ENCODE peak calls at places on chromosome 12, in nine cellular contexts. One of them, this sample, is unnamed.

GRCh38 chr12:52165096-52165855 is 26.5 kb downstream of the KRT80 start:
- DNase-seq in effector CD4-positive, alpha-beta T cell: no peak
- DNase-seq in AG09309: no peak
- DNase-seq in activated CD8-positive, alpha-beta memory T cell treated with anti-CD3 and anti-CD28 coated beads, Interleukin-2, amount 50 U/mL, for 48 hours: no peak
- DNase-seq in RWPE1: no peak
- DNase-seq in heart right ventricle: no peak
- DNase-seq in HFF-Myc: no peak
- DNase-seq in naive B cell: no peak
- DNase-seq in lower leg skin: no peak
- DNase-seq in this sample: no peak

GRCh38 chr12:1500095-1500801 is 94.1 kb downstream of the FBXL14 start:
- DNase-seq in HFF-Myc: no peak
- DNase-seq in AG09309: no peak
- DNase-seq in naive B cell: no peak
- DNase-seq in heart right ventricle: peak; percentile 75
- DNase-seq in effector CD4-positive, alpha-beta T cell: no peak
- DNase-seq in lower leg skin: peak; percentile 82
- DNase-seq in activated CD8-positive, alpha-beta memory T cell treated with anti-CD3 and anti-CD28 coated beads, Interleukin-2, amount 50 U/mL, for 48 hours: no peak
- DNase-seq in RWPE1: no peak
- DNase-seq in this sample: no peak

GRCh38 chr12:89893972-89894706 is 185.5 kb upstream of the ATP2B1 start:
- DNase-seq in lower leg skin: no peak
- DNase-seq in activated CD8-positive, alpha-beta memory T cell treated with anti-CD3 and anti-CD28 coated beads, Interleukin-2, amount 50 U/mL, for 48 hours: no peak
- DNase-seq in heart right ventricle: no peak
- DNase-seq in RWPE1: peak; percentile 38
- DNase-seq in naive B cell: no peak
- DNase-seq in effector CD4-positive, alpha-beta T cell: no peak
- DNase-seq in HFF-Myc: no peak
- DNase-seq in AG09309: peak; percentile 27
- DNase-seq in this sample: no peak

GRCh38 chr12:92739099-92739498 is 36.3 kb downstream of the PLEKHG7 start:
- DNase-seq in naive B cell: no peak
- DNase-seq in AG09309: no peak
- DNase-seq in effector CD4-positive, alpha-beta T cell: no peak
- DNase-seq in heart right ventricle: no peak
- DNase-seq in RWPE1: no peak
- DNase-seq in activated CD8-positive, alpha-beta memory T cell treated with anti-CD3 and anti-CD28 coated beads, Interleukin-2, amount 50 U/mL, for 48 hours: no peak
- DNase-seq in lower leg skin: no peak
- DNase-seq in HFF-Myc: no peak
- DNase-seq in this sample: no peak

GRCh38 chr12:87428701-87429277 is 600.4 kb downstream of the C12orf50 start:
- DNase-seq in RWPE1: peak; percentile 37
- DNase-seq in effector CD4-positive, alpha-beta T cell: no peak
- DNase-seq in lower leg skin: no peak
- DNase-seq in AG09309: no peak
- DNase-seq in HFF-Myc: no peak
- DNase-seq in naive B cell: no peak
- DNase-seq in activated CD8-positive, alpha-beta memory T cell treated with anti-CD3 and anti-CD28 coated beads, Interleukin-2, amount 50 U/mL, for 48 hours: no peak
- DNase-seq in heart right ventricle: no peak
- DNase-seq in this sample: no peak

GRCh38 chr12:125053821-125054220 is 11.4 kb upstream of the AACS start:
- DNase-seq in AG09309: no peak
- DNase-seq in RWPE1: no peak
- DNase-seq in lower leg skin: no peak
- DNase-seq in heart right ventricle: no peak
- DNase-seq in activated CD8-positive, alpha-beta memory T cell treated with anti-CD3 and anti-CD28 coated beads, Interleukin-2, amount 50 U/mL, for 48 hours: no peak
- DNase-seq in HFF-Myc: no peak
- DNase-seq in naive B cell: no peak
- DNase-seq in effector CD4-positive, alpha-beta T cell: no peak
- DNase-seq in this sample: no peak

GRCh38 chr12:50282581-50283229 is 615 bp downstream of the LIMA1 start:
- DNase-seq in naive B cell: no peak
- DNase-seq in HFF-Myc: no peak
- DNase-seq in AG09309: no peak
- DNase-seq in heart right ventricle: no peak
- DNase-seq in effector CD4-positive, alpha-beta T cell: no peak
- DNase-seq in activated CD8-positive, alpha-beta memory T cell treated with anti-CD3 and anti-CD28 coated beads, Interleukin-2, amount 50 U/mL, for 48 hours: no peak
- DNase-seq in RWPE1: peak; percentile 62
- DNase-seq in lower leg skin: no peak
- DNase-seq in this sample: no peak

GRCh38 chr12:92136021-92136735 is 9.5 kb downstream of the BTG1 start:
- DNase-seq in AG09309: no peak
- DNase-seq in lower leg skin: no peak
- DNase-seq in RWPE1: no peak
- DNase-seq in heart right ventricle: no peak
- DNase-seq in naive B cell: no peak
- DNase-seq in effector CD4-positive, alpha-beta T cell: no peak
- DNase-seq in HFF-Myc: no peak
- DNase-seq in activated CD8-positive, alpha-beta memory T cell treated with anti-CD3 and anti-CD28 coated beads, Interleukin-2, amount 50 U/mL, for 48 hours: no peak
- DNase-seq in this sample: no peak

GRCh38 chr12:91877461-91878230 is 268.0 kb downstream of the BTG1 start:
- DNase-seq in AG09309: no peak
- DNase-seq in effector CD4-positive, alpha-beta T cell: peak; percentile 50
- DNase-seq in heart right ventricle: no peak
- DNase-seq in activated CD8-positive, alpha-beta memory T cell treated with anti-CD3 and anti-CD28 coated beads, Interleukin-2, amount 50 U/mL, for 48 hours: no peak
- DNase-seq in HFF-Myc: no peak
- DNase-seq in lower leg skin: no peak
- DNase-seq in RWPE1: no peak
- DNase-seq in naive B cell: peak; percentile 29
- DNase-seq in this sample: peak; percentile 32

GRCh38 chr12:114400395-114400794 is 5.5 kb downstream of the TBX5 start:
- DNase-seq in activated CD8-positive, alpha-beta memory T cell treated with anti-CD3 and anti-CD28 coated beads, Interleukin-2, amount 50 U/mL, for 48 hours: no peak
- DNase-seq in effector CD4-positive, alpha-beta T cell: no peak
- DNase-seq in HFF-Myc: no peak
- DNase-seq in heart right ventricle: no peak
- DNase-seq in AG09309: no peak
- DNase-seq in naive B cell: no peak
- DNase-seq in RWPE1: no peak
- DNase-seq in lower leg skin: no peak
- DNase-seq in this sample: no peak

GRCh38 chr12:6180300-6181051 is 19.7 kb upstream of the CD9 start:
- DNase-seq in RWPE1: peak; percentile 71
- DNase-seq in effector CD4-positive, alpha-beta T cell: no peak
- DNase-seq in activated CD8-positive, alpha-beta memory T cell treated with anti-CD3 and anti-CD28 coated beads, Interleukin-2, amount 50 U/mL, for 48 hours: no peak
- DNase-seq in lower leg skin: peak; percentile 92
- DNase-seq in HFF-Myc: no peak
- DNase-seq in naive B cell: no peak
- DNase-seq in AG09309: no peak
- DNase-seq in heart right ventricle: peak; percentile 66
- DNase-seq in this sample: no peak

GRCh38 chr12:95959107-95959506 is 16.0 kb downstream of the AMDHD1 start:
- DNase-seq in naive B cell: no peak
- DNase-seq in HFF-Myc: no peak
- DNase-seq in activated CD8-positive, alpha-beta memory T cell treated with anti-CD3 and anti-CD28 coated beads, Interleukin-2, amount 50 U/mL, for 48 hours: no peak
- DNase-seq in heart right ventricle: no peak
- DNase-seq in AG09309: no peak
- DNase-seq in effector CD4-positive, alpha-beta T cell: no peak
- DNase-seq in lower leg skin: no peak
- DNase-seq in RWPE1: peak; percentile 9
- DNase-seq in this sample: no peak

GRCh38 chr12:95998611-95999300 is 2.6 kb upstream of the HAL start:
- DNase-seq in lower leg skin: no peak
- DNase-seq in naive B cell: peak; percentile 51
- DNase-seq in RWPE1: peak; percentile 49
- DNase-seq in HFF-Myc: peak; percentile 20
- DNase-seq in AG09309: peak; percentile 32
- DNase-seq in heart right ventricle: no peak
- DNase-seq in effector CD4-positive, alpha-beta T cell: peak; percentile 19
- DNase-seq in activated CD8-positive, alpha-beta memory T cell treated with anti-CD3 and anti-CD28 coated beads, Interleukin-2, amount 50 U/mL, for 48 hours: no peak
- DNase-seq in this sample: peak; percentile 56

GRCh38 chr12:40222247-40222646 is 2.5 kb upstream of the LRRK2 start:
- DNase-seq in heart right ventricle: no peak
- DNase-seq in effector CD4-positive, alpha-beta T cell: no peak
- DNase-seq in lower leg skin: no peak
- DNase-seq in AG09309: no peak
- DNase-seq in activated CD8-positive, alpha-beta memory T cell treated with anti-CD3 and anti-CD28 coated beads, Interleukin-2, amount 50 U/mL, for 48 hours: no peak
- DNase-seq in RWPE1: no peak
- DNase-seq in HFF-Myc: no peak
- DNase-seq in naive B cell: no peak
- DNase-seq in this sample: no peak

GRCh38 chr12:3961573-3961972 is 88.4 kb upstream of the PARP11 start:
- DNase-seq in naive B cell: no peak
- DNase-seq in AG09309: no peak
- DNase-seq in heart right ventricle: no peak
- DNase-seq in effector CD4-positive, alpha-beta T cell: no peak
- DNase-seq in lower leg skin: peak; percentile 56
- DNase-seq in RWPE1: no peak
- DNase-seq in activated CD8-positive, alpha-beta memory T cell treated with anti-CD3 and anti-CD28 coated beads, Interleukin-2, amount 50 U/mL, for 48 hours: no peak
- DNase-seq in HFF-Myc: no peak
- DNase-seq in this sample: no peak

GRCh38 chr12:130185455-130186100 is 23.3 kb downstream of the FZD10 start:
- DNase-seq in HFF-Myc: no peak
- DNase-seq in heart right ventricle: no peak
- DNase-seq in RWPE1: no peak
- DNase-seq in activated CD8-positive, alpha-beta memory T cell treated with anti-CD3 and anti-CD28 coated beads, Interleukin-2, amount 50 U/mL, for 48 hours: no peak
- DNase-seq in naive B cell: no peak
- DNase-seq in lower leg skin: no peak
- DNase-seq in AG09309: no peak
- DNase-seq in effector CD4-positive, alpha-beta T cell: no peak
- DNase-seq in this sample: no peak

GRCh38 chr12:65082411-65082810 is 38.7 kb downstream of the WIF1 start:
- DNase-seq in naive B cell: no peak
- DNase-seq in heart right ventricle: no peak
- DNase-seq in HFF-Myc: no peak
- DNase-seq in RWPE1: no peak
- DNase-seq in AG09309: no peak
- DNase-seq in activated CD8-positive, alpha-beta memory T cell treated with anti-CD3 and anti-CD28 coated beads, Interleukin-2, amount 50 U/mL, for 48 hours: no peak
- DNase-seq in effector CD4-positive, alpha-beta T cell: no peak
- DNase-seq in lower leg skin: no peak
- DNase-seq in this sample: no peak

GRCh38 chr12:132163911-132164288 is 19.6 kb downstream of the NOC4L start:
- DNase-seq in lower leg skin: no peak
- DNase-seq in AG09309: no peak
- DNase-seq in heart right ventricle: no peak
- DNase-seq in HFF-Myc: no peak
- DNase-seq in activated CD8-positive, alpha-beta memory T cell treated with anti-CD3 and anti-CD28 coated beads, Interleukin-2, amount 50 U/mL, for 48 hours: no peak
- DNase-seq in RWPE1: no peak
- DNase-seq in effector CD4-positive, alpha-beta T cell: no peak
- DNase-seq in naive B cell: no peak
- DNase-seq in this sample: no peak

GRCh38 chr12:104964167-104964566 is 6.1 kb upstream of the SLC41A2 start:
- DNase-seq in activated CD8-positive, alpha-beta memory T cell treated with anti-CD3 and anti-CD28 coated beads, Interleukin-2, amount 50 U/mL, for 48 hours: no peak
- DNase-seq in effector CD4-positive, alpha-beta T cell: no peak
- DNase-seq in heart right ventricle: no peak
- DNase-seq in AG09309: no peak
- DNase-seq in RWPE1: no peak
- DNase-seq in HFF-Myc: no peak
- DNase-seq in lower leg skin: no peak
- DNase-seq in naive B cell: no peak
- DNase-seq in this sample: peak; percentile 50

GRCh38 chr12:132428872-132429121 is 61.2 kb upstream of the FBRSL1 start:
- DNase-seq in RWPE1: no peak
- DNase-seq in HFF-Myc: no peak
- DNase-seq in activated CD8-positive, alpha-beta memory T cell treated with anti-CD3 and anti-CD28 coated beads, Interleukin-2, amount 50 U/mL, for 48 hours: no peak
- DNase-seq in lower leg skin: no peak
- DNase-seq in naive B cell: no peak
- DNase-seq in effector CD4-positive, alpha-beta T cell: no peak
- DNase-seq in heart right ventricle: no peak
- DNase-seq in AG09309: no peak
- DNase-seq in this sample: no peak

GRCh38 chr12:76623929-76624328 is 64.4 kb upstream of the OSBPL8 start:
- DNase-seq in naive B cell: no peak
- DNase-seq in heart right ventricle: no peak
- DNase-seq in effector CD4-positive, alpha-beta T cell: no peak
- DNase-seq in RWPE1: no peak
- DNase-seq in lower leg skin: no peak
- DNase-seq in AG09309: peak; percentile 50
- DNase-seq in HFF-Myc: peak; percentile 59
- DNase-seq in activated CD8-positive, alpha-beta memory T cell treated with anti-CD3 and anti-CD28 coated beads, Interleukin-2, amount 50 U/mL, for 48 hours: no peak
- DNase-seq in this sample: peak; percentile 17

GRCh38 chr12:1681493-1681807 is 9.4 kb upstream of the ADIPOR2 start:
- DNase-seq in heart right ventricle: no peak
- DNase-seq in RWPE1: no peak
- DNase-seq in AG09309: no peak
- DNase-seq in lower leg skin: no peak
- DNase-seq in effector CD4-positive, alpha-beta T cell: no peak
- DNase-seq in HFF-Myc: no peak
- DNase-seq in naive B cell: no peak
- DNase-seq in activated CD8-positive, alpha-beta memory T cell treated with anti-CD3 and anti-CD28 coated beads, Interleukin-2, amount 50 U/mL, for 48 hours: no peak
- DNase-seq in this sample: no peak

GRCh38 chr12:105457026-105457425 is 126.5 kb downstream of the C12orf75 start:
- DNase-seq in RWPE1: no peak
- DNase-seq in activated CD8-positive, alpha-beta memory T cell treated with anti-CD3 and anti-CD28 coated beads, Interleukin-2, amount 50 U/mL, for 48 hours: no peak
- DNase-seq in heart right ventricle: no peak
- DNase-seq in lower leg skin: no peak
- DNase-seq in AG09309: no peak
- DNase-seq in HFF-Myc: no peak
- DNase-seq in naive B cell: no peak
- DNase-seq in effector CD4-positive, alpha-beta T cell: no peak
- DNase-seq in this sample: no peak

GRCh38 chr12:50720085-50720484 is 43.8 kb upstream of the ATF1 start:
- DNase-seq in effector CD4-positive, alpha-beta T cell: no peak
- DNase-seq in heart right ventricle: no peak
- DNase-seq in RWPE1: no peak
- DNase-seq in HFF-Myc: no peak
- DNase-seq in naive B cell: no peak
- DNase-seq in lower leg skin: no peak
- DNase-seq in AG09309: no peak
- DNase-seq in activated CD8-positive, alpha-beta memory T cell treated with anti-CD3 and anti-CD28 coated beads, Interleukin-2, amount 50 U/mL, for 48 hours: no peak
- DNase-seq in this sample: no peak

GRCh38 chr12:28242129-28242887 is 52.1 kb downstream of the CCDC91 start:
- DNase-seq in naive B cell: no peak
- DNase-seq in effector CD4-positive, alpha-beta T cell: no peak
- DNase-seq in activated CD8-positive, alpha-beta memory T cell treated with anti-CD3 and anti-CD28 coated beads, Interleukin-2, amount 50 U/mL, for 48 hours: no peak
- DNase-seq in lower leg skin: no peak
- DNase-seq in AG09309: no peak
- DNase-seq in RWPE1: no peak
- DNase-seq in heart right ventricle: no peak
- DNase-seq in HFF-Myc: no peak
- DNase-seq in this sample: no peak

GRCh38 chr12:49539406-49540228 is 787 bp downstream of the KCNH3 start:
- DNase-seq in RWPE1: no peak
- DNase-seq in AG09309: no peak
- DNase-seq in naive B cell: no peak
- DNase-seq in effector CD4-positive, alpha-beta T cell: no peak
- DNase-seq in HFF-Myc: no peak
- DNase-seq in lower leg skin: peak; percentile 83
- DNase-seq in activated CD8-positive, alpha-beta memory T cell treated with anti-CD3 and anti-CD28 coated beads, Interleukin-2, amount 50 U/mL, for 48 hours: no peak
- DNase-seq in heart right ventricle: no peak
- DNase-seq in this sample: no peak

GRCh38 chr12:65300679-65301349 is 22.3 kb downstream of the MSRB3 start:
- DNase-seq in naive B cell: no peak
- DNase-seq in AG09309: no peak
- DNase-seq in effector CD4-positive, alpha-beta T cell: no peak
- DNase-seq in HFF-Myc: no peak
- DNase-seq in lower leg skin: no peak
- DNase-seq in RWPE1: no peak
- DNase-seq in activated CD8-positive, alpha-beta memory T cell treated with anti-CD3 and anti-CD28 coated beads, Interleukin-2, amount 50 U/mL, for 48 hours: no peak
- DNase-seq in heart right ventricle: no peak
- DNase-seq in this sample: no peak

GRCh38 chr12:24901975-24902461 is 46.9 kb downstream of the BCAT1 start:
- DNase-seq in heart right ventricle: no peak
- DNase-seq in effector CD4-positive, alpha-beta T cell: no peak
- DNase-seq in AG09309: no peak
- DNase-seq in RWPE1: no peak
- DNase-seq in lower leg skin: peak; percentile 78
- DNase-seq in naive B cell: no peak
- DNase-seq in HFF-Myc: no peak
- DNase-seq in activated CD8-positive, alpha-beta memory T cell treated with anti-CD3 and anti-CD28 coated beads, Interleukin-2, amount 50 U/mL, for 48 hours: peak; percentile 64
- DNase-seq in this sample: no peak

GRCh38 chr12:32052300-32052691 is 54.4 kb upstream of the BICD1 start:
- DNase-seq in lower leg skin: no peak
- DNase-seq in AG09309: no peak
- DNase-seq in activated CD8-positive, alpha-beta memory T cell treated with anti-CD3 and anti-CD28 coated beads, Interleukin-2, amount 50 U/mL, for 48 hours: no peak
- DNase-seq in naive B cell: no peak
- DNase-seq in heart right ventricle: no peak
- DNase-seq in effector CD4-positive, alpha-beta T cell: no peak
- DNase-seq in HFF-Myc: no peak
- DNase-seq in RWPE1: no peak
- DNase-seq in this sample: no peak